ENCODE peak calls at places on chromosome 16, in four cellular contexts. P is heart left ventricle, T is AG10803, H is lung. C is an unnamed sample.

GRCh38 chr16:74768239-74768638 is 6.4 kb downstream of the FA2H start:
- DNase-seq in P (no peak), H (no peak), T (no peak), C (no peak)

GRCh38 chr16:57667069-57667525 is 1.0 kb upstream of the ADGRG3 start:
- DNase-seq in H (no peak), T (no peak), P (no peak), C (no peak)

GRCh38 chr16:88928405-88929375 is 48.3 kb downstream of the CBFA2T3 start:
- DNase-seq in P (no peak), H (no peak), T (no peak), C (no peak)

GRCh38 chr16:13332713-13333255 is 431.4 kb downstream of the SHISA9 start:
- DNase-seq in H (no peak), T (no peak), P (no peak), C (no peak)

GRCh38 chr16:86604436-86605220 is 26.3 kb downstream of the FOXL1 start:
- DNase-seq in T (no peak), H (no peak), P (no peak), C (no peak)

GRCh38 chr16:79593074-79593531 is 7.4 kb downstream of the MAF start:
- DNase-seq in P (no peak), T (peak; percentile 21), H (no peak), C (no peak)

GRCh38 chr16:72673118-72673517 is 374.8 kb downstream of the ZFHX3 start:
- DNase-seq in T (peak; percentile 6), H (no peak), P (no peak), C (no peak)

GRCh38 chr16:85847681-85848601 is 48.4 kb downstream of the COX4I1 start:
- DNase-seq in P (no peak), H (no peak), T (no peak), C (no peak)

GRCh38 chr16:8862309-8863130 is 6.3 kb downstream of the CARHSP1 start:
- DNase-seq in H (no peak), P (no peak), T (no peak), C (no peak)

GRCh38 chr16:10868562-10869469 is 8.2 kb upstream of the CIITA start:
- DNase-seq in T (no peak), P (peak; percentile 70), H (no peak), C (no peak)

GRCh38 chr16:89315791-89316581 is 98.5 kb downstream of the ZNF778 start:
- DNase-seq in H (peak; percentile 47), P (peak; percentile 80), T (peak; percentile 77), C (no peak)

GRCh38 chr16:88102597-88102996 is 151.4 kb downstream of the BANP start:
- DNase-seq in P (peak; percentile 1), H (no peak), T (no peak), C (no peak)

GRCh38 chr16:62213763-62214162 is 177.5 kb upstream of the CDH8 start:
- DNase-seq in H (no peak), T (no peak), P (no peak), C (no peak)

GRCh38 chr16:50802000-50802399 is 60.1 kb downstream of the CYLD start:
- DNase-seq in H (no peak), P (no peak), T (peak; percentile 38), C (peak; percentile 16)

GRCh38 chr16:7497667-7498066 is 165.0 kb downstream of the RBFOX1 start:
- DNase-seq in H (no peak), T (no peak), P (no peak), C (no peak)

GRCh38 chr16:27436921-27437650 is 35.1 kb downstream of the IL21R start:
- DNase-seq in H (no peak), T (no peak), P (no peak), C (no peak)

GRCh38 chr16:13835357-13835756 is 84.6 kb upstream of the ERCC4 start:
- DNase-seq in P (no peak), T (peak; percentile 1), H (no peak), C (no peak)

GRCh38 chr16:2386990-2387389 is 42.3 kb upstream of the CCNF start:
- DNase-seq in P (no peak), H (no peak), T (no peak), C (no peak)

GRCh38 chr16:17416461-17417221 is 54.1 kb downstream of the XYLT1 start:
- DNase-seq in H (peak; percentile 32), P (peak; percentile 38), T (peak; percentile 83), C (no peak)

GRCh38 chr16:57677622-57678369 is 9.7 kb downstream of the ADGRG3 start:
- DNase-seq in T (no peak), P (no peak), H (no peak), C (no peak)

GRCh38 chr16:2155091-2156024 is at the start of gene TRAF7:
- DNase-seq in T (peak; percentile 100), H (peak; percentile 100), P (peak; percentile 99), C (peak; percentile 100)

GRCh38 chr16:88548985-88549384 is 21.2 kb upstream of the ZC3H18 start:
- DNase-seq in P (no peak), T (no peak), H (no peak), C (no peak)

GRCh38 chr16:1614226-1615102 is 2.3 kb downstream of the CRAMP1 start:
- DNase-seq in P (no peak), H (no peak), T (peak; percentile 47), C (no peak)

GRCh38 chr16:24609740-24610420 is 70.5 kb downstream of the RBBP6 start:
- DNase-seq in T (peak; percentile 60), P (peak; percentile 33), H (peak; percentile 65), C (peak; percentile 68)

GRCh38 chr16:15966420-15967222 is 17.2 kb downstream of the ABCC1 start:
- DNase-seq in T (peak; percentile 75), P (peak; percentile 44), H (peak; percentile 51), C (peak; percentile 87)

GRCh38 chr16:8474576-8474975 is 115.7 kb downstream of the TMEM114 start:
- DNase-seq in T (no peak), P (no peak), H (no peak), C (no peak)

GRCh38 chr16:9115277-9115676 is 23.8 kb downstream of the HAPSTR1 start:
- DNase-seq in T (no peak), H (peak; percentile 7), P (no peak), C (no peak)

GRCh38 chr16:48081656-48082055 is 74.1 kb downstream of the ABCC12 start:
- DNase-seq in P (no peak), H (no peak), T (peak; percentile 89), C (no peak)

GRCh38 chr16:66486773-66487579 is 59.9 kb downstream of the BEAN1 start:
- DNase-seq in H (no peak), T (peak; percentile 80), P (no peak), C (no peak)

GRCh38 chr16:9091867-9092281 is 430 bp downstream of the HAPSTR1 start:
- DNase-seq in P (peak; percentile 54), H (peak; percentile 50), T (peak; percentile 35), C (no peak)

GRCh38 chr16:13543850-13544249 is 376.1 kb upstream of the ERCC4 start:
- DNase-seq in P (no peak), H (no peak), T (no peak), C (no peak)

GRCh38 chr16:24198807-24199533 is 57.2 kb upstream of the CACNG3 start:
- DNase-seq in H (no peak), T (no peak), P (no peak), C (peak; percentile 76)

GRCh38 chr16:49594706-49595534 is 221.3 kb downstream of the C16orf78 start:
- DNase-seq in P (no peak), H (no peak), T (no peak), C (no peak)

GRCh38 chr16:66662445-66663194 is 33.9 kb downstream of the CMTM4 start:
- DNase-seq in H (no peak), T (peak; percentile 43), P (no peak), C (no peak)

GRCh38 chr16:54193656-54194007 is 93.0 kb downstream of the IRX3 start:
- DNase-seq in T (peak; percentile 67), P (peak; percentile 84), H (peak; percentile 83), C (no peak)

GRCh38 chr16:180921-181667 is 835 bp downstream of the HBQ1 start:
- DNase-seq in H (peak; percentile 70), T (peak; percentile 42), P (peak; percentile 67), C (no peak)
- H3K4me3 ChIP-seq in H (no peak overlapping the region), T (peak overlapping the region; percentile 40), P (peak overlapping the region; percentile 44), C (peak overlapping the region; percentile 25)

GRCh38 chr16:81448154-81449131 is 3.8 kb downstream of the CMIP start:
- DNase-seq in P (no peak), T (no peak), H (no peak), C (no peak)
- H3K4me3 ChIP-seq in P (peak overlapping the region; percentile 72), T (no peak overlapping the region), H (no peak overlapping the region), C (peak overlapping the region; percentile 88)

GRCh38 chr16:23172549-23172948 is 10.0 kb upstream of the SCNN1G start:
- DNase-seq in P (no peak), T (no peak), H (no peak), C (no peak)

GRCh38 chr16:23174622-23175021 is 7.9 kb upstream of the SCNN1G start:
- DNase-seq in T (peak; percentile 3), P (no peak), H (no peak), C (no peak)

DNA sequence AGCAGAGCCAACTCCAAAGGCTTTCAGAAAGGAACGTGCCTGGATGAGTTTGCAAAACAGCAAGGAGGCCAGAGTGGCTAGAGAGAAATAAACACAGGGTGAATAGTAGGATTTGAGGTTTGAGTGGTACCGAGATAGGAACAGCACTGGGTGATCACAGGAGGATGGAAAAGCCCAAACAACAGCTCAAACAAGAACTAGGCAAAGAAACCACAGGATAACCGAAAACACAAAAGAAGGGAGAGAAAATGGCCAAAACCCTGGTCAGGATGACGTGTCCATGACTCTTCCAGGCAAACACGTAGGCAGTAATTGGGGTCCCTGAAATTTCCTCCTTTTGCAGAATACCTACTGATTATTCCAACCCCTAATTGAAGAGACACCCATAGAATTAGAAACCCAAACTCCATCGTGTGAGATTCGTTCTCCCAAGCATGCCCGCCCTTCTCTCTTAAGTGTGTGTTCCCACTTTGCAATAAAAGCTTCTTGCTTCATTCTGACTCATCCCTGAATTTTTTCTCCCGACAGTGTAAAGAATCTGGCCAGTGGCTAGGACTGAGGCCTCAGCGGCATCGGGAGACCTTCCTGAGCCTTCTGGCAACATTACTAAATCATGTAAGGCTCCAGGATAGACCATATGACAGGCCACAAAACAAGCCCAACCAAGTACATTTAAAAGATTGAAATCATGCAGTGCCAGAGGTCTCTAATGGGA is 11.2 kb upstream of the SCNN1G start:
- DNase-seq in T (peak; percentile 29), H (no peak), P (no peak), C (no peak)
- H3K4me3 ChIP-seq in T (no peak overlapping the region), H (no peak overlapping the region), P (no peak overlapping the region), C (no peak overlapping the region)

GRCh38 chr16:3822366-3823045 is 58.0 kb downstream of the CREBBP start:
- DNase-seq in H (no peak), P (peak; percentile 43), T (peak; percentile 37), C (no peak)
- H3K4me3 ChIP-seq in H (no peak overlapping the region), P (no peak overlapping the region), T (no peak overlapping the region), C (no peak overlapping the region)

GRCh38 chr16:56356276-56357241 is 68.8 kb downstream of the AMFR start:
- DNase-seq in T (peak; percentile 82), H (peak; percentile 75), P (peak; percentile 84), C (peak; percentile 48)
- H3K4me3 ChIP-seq in T (peak overlapping the region; percentile 62), H (no peak overlapping the region), P (peak overlapping the region; percentile 53), C (peak overlapping the region; percentile 53)

GRCh38 chr16:84514295-84514873 is 9.9 kb upstream of the MEAK7 start:
- DNase-seq in T (no peak), H (no peak), P (no peak), C (no peak)
- H3K4me3 ChIP-seq in T (no peak overlapping the region), H (no peak overlapping the region), P (no peak overlapping the region), C (no peak overlapping the region)

C was measured in retinal pigment epithelial cell.